ENCODE peak calls at places on chromosomes 3 and 15, in seven cellular contexts. One of them, this sample, is unnamed.

GRCh38 chr15:43886558-43886957 is 59.8 kb downstream of the WDR76 start:
- DNase-seq in RWPE1: no peak
- DNase-seq in CD8-positive, alpha-beta T cell: no peak
- DNase-seq in adrenal gland: no peak
- DNase-seq in K562: no peak
- DNase-seq in suprapubic skin: no peak
- DNase-seq in heart left ventricle: peak
- DNase-seq in this sample: no peak

GRCh38 chr3:20608054-20608738 is 422.2 kb upstream of the SGO1 start:
- DNase-seq in RWPE1: no peak
- DNase-seq in CD8-positive, alpha-beta T cell: no peak
- DNase-seq in adrenal gland: no peak
- DNase-seq in K562: no peak
- DNase-seq in suprapubic skin: no peak
- DNase-seq in heart left ventricle: no peak
- DNase-seq in this sample: no peak

GRCh38 chr3:23834082-23834870 is 28.5 kb downstream of the UBE2E1 start:
- DNase-seq in RWPE1: no peak
- DNase-seq in CD8-positive, alpha-beta T cell: no peak
- DNase-seq in adrenal gland: no peak
- DNase-seq in K562: no peak
- DNase-seq in suprapubic skin: no peak
- DNase-seq in heart left ventricle: no peak
- DNase-seq in this sample: no peak

GRCh38 chr3:127889976-127890650 is 24.9 kb upstream of the KBTBD12 start:
- DNase-seq in RWPE1: no peak
- DNase-seq in CD8-positive, alpha-beta T cell: no peak
- DNase-seq in adrenal gland: no peak
- DNase-seq in K562: no peak
- DNase-seq in suprapubic skin: no peak
- DNase-seq in heart left ventricle: no peak
- DNase-seq in this sample: no peak

GRCh38 chr3:193701896-193702644 is 109.1 kb downstream of the OPA1 start:
- DNase-seq in RWPE1: no peak
- DNase-seq in CD8-positive, alpha-beta T cell: no peak
- DNase-seq in adrenal gland: no peak
- DNase-seq in K562: no peak
- DNase-seq in suprapubic skin: no peak
- DNase-seq in heart left ventricle: no peak
- DNase-seq in this sample: no peak

GRCh38 chr15:70741677-70742293 is 21.6 kb downstream of the UACA start:
- DNase-seq in RWPE1: peak
- DNase-seq in CD8-positive, alpha-beta T cell: no peak
- DNase-seq in adrenal gland: no peak
- DNase-seq in K562: no peak
- DNase-seq in suprapubic skin: no peak
- DNase-seq in heart left ventricle: no peak
- DNase-seq in this sample: no peak

GRCh38 chr3:157122116-157122515 is 37.8 kb downstream of the CCNL1 start:
- DNase-seq in RWPE1: peak
- DNase-seq in CD8-positive, alpha-beta T cell: no peak
- DNase-seq in adrenal gland: no peak
- DNase-seq in K562: no peak
- DNase-seq in suprapubic skin: no peak
- DNase-seq in heart left ventricle: no peak
- DNase-seq in this sample: no peak

GRCh38 chr3:67018105-67018788 is 20.1 kb downstream of the KBTBD8 start:
- DNase-seq in RWPE1: peak
- DNase-seq in CD8-positive, alpha-beta T cell: no peak
- DNase-seq in adrenal gland: peak
- DNase-seq in K562: peak
- DNase-seq in suprapubic skin: no peak
- DNase-seq in heart left ventricle: peak
- DNase-seq in this sample: no peak

GRCh38 chr3:161251716-161252115 is 30.6 kb downstream of the NMD3 start:
- DNase-seq in RWPE1: peak
- DNase-seq in CD8-positive, alpha-beta T cell: no peak
- DNase-seq in adrenal gland: no peak
- DNase-seq in K562: no peak
- DNase-seq in suprapubic skin: no peak
- DNase-seq in heart left ventricle: no peak
- DNase-seq in this sample: no peak

GRCh38 chr3:15693340-15693739 is 91.8 kb downstream of the BTD start:
- DNase-seq in RWPE1: no peak
- DNase-seq in CD8-positive, alpha-beta T cell: no peak
- DNase-seq in adrenal gland: no peak
- DNase-seq in K562: no peak
- DNase-seq in suprapubic skin: no peak
- DNase-seq in heart left ventricle: no peak
- DNase-seq in this sample: no peak
- TF ChIP-seq CTCF in RWPE1: no peak
- TF ChIP-seq CTCF in CD8-positive, alpha-beta T cell: no peak
- TF ChIP-seq CTCF in adrenal gland: no peak
- TF ChIP-seq CTCF in K562: peak
- TF ChIP-seq CTCF in suprapubic skin: no peak
- TF ChIP-seq CTCF in heart left ventricle: no peak
- TF ChIP-seq CTCF in this sample: no peak

GRCh38 chr3:144743325-144743724 is 771.7 kb downstream of the DIPK2A start:
- DNase-seq in RWPE1: no peak
- DNase-seq in CD8-positive, alpha-beta T cell: no peak
- DNase-seq in adrenal gland: no peak
- DNase-seq in K562: no peak
- DNase-seq in suprapubic skin: no peak
- DNase-seq in heart left ventricle: no peak
- DNase-seq in this sample: no peak

GRCh38 chr3:144746631-144747030 is 775.0 kb downstream of the DIPK2A start:
- DNase-seq in RWPE1: no peak
- DNase-seq in CD8-positive, alpha-beta T cell: no peak
- DNase-seq in adrenal gland: no peak
- DNase-seq in K562: no peak
- DNase-seq in suprapubic skin: no peak
- DNase-seq in heart left ventricle: no peak
- DNase-seq in this sample: no peak

DNA sequence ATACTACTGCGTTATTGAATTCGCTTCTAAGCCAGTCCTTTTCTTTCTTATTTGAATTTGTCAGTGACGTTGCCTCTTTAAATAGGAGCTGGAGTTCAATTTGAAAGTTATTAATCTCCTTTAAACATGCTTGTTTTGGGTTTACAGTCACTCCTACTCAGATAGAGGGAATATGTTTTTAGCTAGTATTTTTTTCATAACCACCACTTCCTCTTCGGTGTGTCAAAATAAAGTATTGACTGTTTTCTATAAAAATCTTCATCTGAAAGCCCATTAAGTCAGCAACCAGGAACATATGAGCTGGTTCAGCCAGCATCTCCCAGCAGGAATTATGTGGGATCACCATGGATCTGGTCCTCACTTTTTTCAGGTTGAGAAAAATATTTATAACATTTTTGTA is 772.9 kb downstream of the DIPK2A start:
- DNase-seq in RWPE1: no peak
- DNase-seq in CD8-positive, alpha-beta T cell: no peak
- DNase-seq in adrenal gland: no peak
- DNase-seq in K562: no peak
- DNase-seq in suprapubic skin: no peak
- DNase-seq in heart left ventricle: no peak
- DNase-seq in this sample: no peak
- H3K27ac ChIP-seq in RWPE1: no peak
- H3K27ac ChIP-seq in CD8-positive, alpha-beta T cell: no peak
- H3K27ac ChIP-seq in adrenal gland: no peak
- H3K27ac ChIP-seq in K562: no peak
- H3K27ac ChIP-seq in suprapubic skin: no peak
- H3K27ac ChIP-seq in heart left ventricle: no peak
- H3K27ac ChIP-seq in this sample: no peak

GRCh38 chr15:40952901-40953712 is at the start of gene CHAC1:
- DNase-seq in RWPE1: peak
- DNase-seq in CD8-positive, alpha-beta T cell: peak
- DNase-seq in adrenal gland: peak
- DNase-seq in K562: peak
- DNase-seq in suprapubic skin: peak
- DNase-seq in heart left ventricle: peak
- DNase-seq in this sample: peak
- TF ChIP-seq CTCF in RWPE1: no peak
- TF ChIP-seq CTCF in CD8-positive, alpha-beta T cell: peak
- TF ChIP-seq CTCF in adrenal gland: no peak
- TF ChIP-seq CTCF in K562: no peak
- TF ChIP-seq CTCF in suprapubic skin: no peak
- TF ChIP-seq CTCF in heart left ventricle: no peak
- TF ChIP-seq CTCF in this sample: peak

GRCh38 chr3:177446160-177446559 is 248.9 kb upstream of the TBL1XR1 start:
- DNase-seq in RWPE1: no peak
- DNase-seq in CD8-positive, alpha-beta T cell: no peak
- DNase-seq in adrenal gland: no peak
- DNase-seq in K562: no peak
- DNase-seq in suprapubic skin: no peak
- DNase-seq in heart left ventricle: no peak
- DNase-seq in this sample: no peak
- H3K27ac ChIP-seq in RWPE1: no peak
- H3K27ac ChIP-seq in CD8-positive, alpha-beta T cell: no peak
- H3K27ac ChIP-seq in adrenal gland: no peak
- H3K27ac ChIP-seq in K562: no peak
- H3K27ac ChIP-seq in suprapubic skin: no peak
- H3K27ac ChIP-seq in heart left ventricle: no peak
- H3K27ac ChIP-seq in this sample: no peak

GRCh38 chr3:50551293-50552057 is 16.1 kb downstream of the C3orf18 start:
- DNase-seq in RWPE1: no peak
- DNase-seq in CD8-positive, alpha-beta T cell: no peak
- DNase-seq in adrenal gland: no peak
- DNase-seq in K562: no peak
- DNase-seq in suprapubic skin: no peak
- DNase-seq in heart left ventricle: no peak
- DNase-seq in this sample: no peak
- TF ChIP-seq CTCF in RWPE1: no peak
- TF ChIP-seq CTCF in CD8-positive, alpha-beta T cell: no peak
- TF ChIP-seq CTCF in adrenal gland: no peak
- TF ChIP-seq CTCF in K562: no peak
- TF ChIP-seq CTCF in suprapubic skin: peak
- TF ChIP-seq CTCF in heart left ventricle: no peak
- TF ChIP-seq CTCF in this sample: no peak

GRCh38 chr3:172133830-172134229 is 94.5 kb downstream of the FNDC3B start:
- DNase-seq in RWPE1: no peak
- DNase-seq in CD8-positive, alpha-beta T cell: no peak
- DNase-seq in adrenal gland: no peak
- DNase-seq in K562: no peak
- DNase-seq in suprapubic skin: no peak
- DNase-seq in heart left ventricle: no peak
- DNase-seq in this sample: no peak
- H3K27ac ChIP-seq in RWPE1: peak
- H3K27ac ChIP-seq in CD8-positive, alpha-beta T cell: no peak
- H3K27ac ChIP-seq in adrenal gland: no peak
- H3K27ac ChIP-seq in K562: no peak
- H3K27ac ChIP-seq in suprapubic skin: no peak
- H3K27ac ChIP-seq in heart left ventricle: no peak
- H3K27ac ChIP-seq in this sample: no peak

DNA sequence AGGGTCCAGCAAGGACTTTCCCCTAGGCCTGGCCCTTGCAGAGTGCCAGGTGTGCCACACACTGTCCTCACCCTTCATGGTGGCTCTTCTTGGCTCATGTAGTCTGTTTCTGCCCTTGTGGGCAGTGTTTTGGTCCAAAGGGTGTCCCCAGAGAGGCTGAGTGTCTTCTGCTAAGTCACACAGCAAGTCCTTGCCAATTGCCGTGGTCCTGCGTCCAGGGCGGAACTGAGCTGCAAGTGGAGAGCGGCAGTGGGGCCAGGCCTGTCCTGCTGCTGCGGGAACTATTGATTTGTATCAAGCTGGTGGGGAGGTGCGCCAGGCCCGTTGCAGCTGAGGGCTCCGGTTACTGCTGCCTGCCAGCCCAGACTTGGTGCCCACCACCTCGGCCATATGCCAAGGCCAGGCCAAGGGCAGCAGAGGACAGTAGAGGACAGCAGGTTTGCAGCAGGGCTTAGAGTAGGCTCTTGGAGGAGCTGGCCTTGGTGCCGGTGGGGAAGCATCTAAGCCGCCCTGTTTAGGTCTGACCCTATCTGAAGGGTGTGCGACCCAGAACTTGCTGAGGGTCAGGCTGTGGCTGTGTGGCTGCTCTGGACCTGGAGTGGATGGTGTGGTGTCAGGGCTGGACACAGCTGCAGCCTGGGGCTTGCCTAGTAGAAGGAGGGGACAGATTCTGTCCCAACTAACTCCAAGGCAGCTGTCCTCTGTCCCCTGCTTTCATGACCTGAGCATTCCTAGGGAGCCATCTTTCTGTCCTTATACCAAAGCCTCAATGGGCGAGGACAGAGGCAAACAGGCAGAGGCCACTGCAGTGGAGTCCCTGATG is 4.5 kb downstream of the AMIGO3 start:
- DNase-seq in RWPE1: no peak
- DNase-seq in CD8-positive, alpha-beta T cell: no peak
- DNase-seq in adrenal gland: no peak
- DNase-seq in K562: no peak
- DNase-seq in suprapubic skin: no peak
- DNase-seq in heart left ventricle: peak
- DNase-seq in this sample: no peak
- TF ChIP-seq CTCF in RWPE1: no peak
- TF ChIP-seq CTCF in CD8-positive, alpha-beta T cell: no peak
- TF ChIP-seq CTCF in adrenal gland: no peak
- TF ChIP-seq CTCF in K562: no peak
- TF ChIP-seq CTCF in suprapubic skin: no peak
- TF ChIP-seq CTCF in heart left ventricle: no peak
- TF ChIP-seq CTCF in this sample: no peak

GRCh38 chr15:85727068-85727467 is 67.7 kb downstream of the KLHL25 start:
- DNase-seq in RWPE1: no peak
- DNase-seq in CD8-positive, alpha-beta T cell: no peak
- DNase-seq in adrenal gland: no peak
- DNase-seq in K562: no peak
- DNase-seq in suprapubic skin: no peak
- DNase-seq in heart left ventricle: no peak
- DNase-seq in this sample: no peak
- H3K27ac ChIP-seq in RWPE1: no peak
- H3K27ac ChIP-seq in CD8-positive, alpha-beta T cell: no peak
- H3K27ac ChIP-seq in adrenal gland: no peak
- H3K27ac ChIP-seq in K562: no peak
- H3K27ac ChIP-seq in suprapubic skin: peak
- H3K27ac ChIP-seq in heart left ventricle: no peak
- H3K27ac ChIP-seq in this sample: no peak

DNA sequence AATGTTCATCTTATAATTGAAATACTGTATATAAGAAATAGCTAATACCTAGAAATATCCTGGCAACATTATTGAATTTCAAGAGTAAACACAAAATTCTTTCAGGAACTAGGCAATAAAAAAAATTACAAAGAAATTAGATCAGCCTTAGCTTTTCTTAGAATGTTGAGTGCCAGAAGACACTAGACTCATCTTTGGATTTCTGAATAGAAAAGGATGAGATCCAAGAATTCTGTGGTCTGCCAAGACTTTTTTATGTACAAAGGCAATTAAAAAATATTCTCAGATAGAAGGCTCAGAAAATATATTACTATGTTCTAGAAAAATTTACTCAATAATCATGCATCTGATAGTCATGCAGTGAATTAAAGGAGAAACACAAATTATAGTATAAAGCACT is 294.5 kb upstream of the CDIN1 start:
- DNase-seq in RWPE1: no peak
- DNase-seq in CD8-positive, alpha-beta T cell: no peak
- DNase-seq in adrenal gland: no peak
- DNase-seq in K562: no peak
- DNase-seq in suprapubic skin: no peak
- DNase-seq in heart left ventricle: no peak
- DNase-seq in this sample: no peak
- TF ChIP-seq CTCF in RWPE1: no peak
- TF ChIP-seq CTCF in CD8-positive, alpha-beta T cell: no peak
- TF ChIP-seq CTCF in adrenal gland: no peak
- TF ChIP-seq CTCF in K562: no peak
- TF ChIP-seq CTCF in suprapubic skin: no peak
- TF ChIP-seq CTCF in heart left ventricle: no peak
- TF ChIP-seq CTCF in this sample: no peak

This sample was measured in CD4-positive, alpha-beta T cell.